ENCODE peak calls at places on chromosomes 16 and 17, in eight cellular contexts. One of them, this sample, is unnamed.

GRCh38 chr17:29835438-29836351 is 94.3 kb downstream of the SSH2 start:
- DNase-seq in CD4-positive, CD25-positive, alpha-beta regulatory T cell: no peak
- DNase-seq in skeletal muscle cell: no peak
- DNase-seq in OCI-LY7: no peak
- DNase-seq in lung: peak
- DNase-seq in PC-9: no peak
- DNase-seq in heart left ventricle: no peak
- DNase-seq in A549: no peak
- DNase-seq in this sample: no peak

GRCh38 chr17:66129759-66130158 is 62.2 kb downstream of the CEP112 start:
- DNase-seq in CD4-positive, CD25-positive, alpha-beta regulatory T cell: no peak
- DNase-seq in skeletal muscle cell: no peak
- DNase-seq in OCI-LY7: no peak
- DNase-seq in lung: no peak
- DNase-seq in PC-9: no peak
- DNase-seq in heart left ventricle: no peak
- DNase-seq in A549: no peak
- DNase-seq in this sample: no peak

GRCh38 chr17:80339118-80339517 is 75.8 kb upstream of the ENDOV start:
- DNase-seq in CD4-positive, CD25-positive, alpha-beta regulatory T cell: no peak
- DNase-seq in skeletal muscle cell: no peak
- DNase-seq in OCI-LY7: no peak
- DNase-seq in lung: no peak
- DNase-seq in PC-9: no peak
- DNase-seq in heart left ventricle: no peak
- DNase-seq in A549: no peak
- DNase-seq in this sample: no peak

GRCh38 chr16:53773881-53774280 is 69.9 kb downstream of the FTO start:
- DNase-seq in CD4-positive, CD25-positive, alpha-beta regulatory T cell: no peak
- DNase-seq in skeletal muscle cell: no peak
- DNase-seq in OCI-LY7: no peak
- DNase-seq in lung: no peak
- DNase-seq in PC-9: no peak
- DNase-seq in heart left ventricle: no peak
- DNase-seq in A549: no peak
- DNase-seq in this sample: no peak

GRCh38 chr17:48643697-48644012 is 17.5 kb upstream of the HOXB9 start:
- DNase-seq in CD4-positive, CD25-positive, alpha-beta regulatory T cell: no peak
- DNase-seq in skeletal muscle cell: no peak
- DNase-seq in OCI-LY7: no peak
- DNase-seq in lung: no peak
- DNase-seq in PC-9: no peak
- DNase-seq in heart left ventricle: no peak
- DNase-seq in A549: no peak
- DNase-seq in this sample: no peak

GRCh38 chr16:2471016-2471652 is at the start of gene NTN3:
- DNase-seq in CD4-positive, CD25-positive, alpha-beta regulatory T cell: no peak
- DNase-seq in skeletal muscle cell: no peak
- DNase-seq in OCI-LY7: peak
- DNase-seq in lung: no peak
- DNase-seq in PC-9: peak
- DNase-seq in heart left ventricle: no peak
- DNase-seq in A549: no peak
- DNase-seq in this sample: no peak

GRCh38 chr16:53235851-53236250 is 181.1 kb downstream of the CHD9 start:
- DNase-seq in CD4-positive, CD25-positive, alpha-beta regulatory T cell: no peak
- DNase-seq in skeletal muscle cell: no peak
- DNase-seq in OCI-LY7: no peak
- DNase-seq in lung: no peak
- DNase-seq in PC-9: no peak
- DNase-seq in heart left ventricle: no peak
- DNase-seq in A549: no peak
- DNase-seq in this sample: no peak

GRCh38 chr17:80817861-80818260 is 173.8 kb upstream of the CHMP6 start:
- DNase-seq in CD4-positive, CD25-positive, alpha-beta regulatory T cell: no peak
- DNase-seq in skeletal muscle cell: no peak
- DNase-seq in OCI-LY7: no peak
- DNase-seq in lung: no peak
- DNase-seq in PC-9: peak
- DNase-seq in heart left ventricle: no peak
- DNase-seq in A549: no peak
- DNase-seq in this sample: no peak

DNA sequence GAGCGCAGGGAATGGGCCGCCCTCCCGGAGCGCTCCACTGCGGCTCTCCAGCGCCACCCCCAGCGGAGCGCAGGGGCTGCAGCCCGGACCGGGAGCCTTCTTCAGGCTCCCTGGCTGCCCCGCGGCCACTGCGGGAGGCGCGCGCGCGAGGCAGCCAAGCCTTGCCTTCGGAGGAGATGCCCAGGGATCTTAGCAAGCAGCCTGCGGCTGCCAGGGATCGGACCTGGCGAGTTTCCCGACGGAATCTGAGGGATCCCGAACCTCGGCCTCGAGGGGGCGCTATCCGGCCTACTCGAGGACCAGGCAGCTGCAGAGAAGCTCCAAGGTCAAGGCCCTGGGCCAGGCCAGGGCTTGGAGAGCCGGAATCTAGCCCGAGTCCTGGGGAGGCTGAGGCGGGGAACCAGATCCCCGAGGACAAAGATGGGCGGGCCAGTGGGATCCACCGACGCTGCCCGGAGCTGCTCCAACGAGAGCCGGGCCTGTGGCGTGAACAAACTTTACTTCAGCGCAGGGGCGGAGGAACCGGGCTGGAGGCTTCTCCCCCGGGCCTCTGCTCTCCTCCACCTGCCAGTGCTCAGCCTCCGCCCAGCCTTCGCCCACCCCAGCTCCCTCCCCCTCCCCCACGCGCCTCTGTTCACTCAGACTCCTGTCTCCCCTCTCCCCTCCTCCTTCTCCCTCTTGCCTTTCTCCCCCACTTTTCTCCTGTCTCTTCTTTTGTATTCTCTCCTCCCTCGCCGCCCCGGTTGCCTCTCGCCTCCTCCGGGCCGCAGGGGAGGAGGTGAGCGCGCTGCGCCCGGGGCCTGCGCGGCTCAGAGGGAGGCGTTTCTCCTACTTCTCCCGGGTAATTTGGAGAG is at the start of gene IRX6:
- DNase-seq in CD4-positive, CD25-positive, alpha-beta regulatory T cell: no peak
- DNase-seq in skeletal muscle cell: no peak
- DNase-seq in OCI-LY7: no peak
- DNase-seq in lung: peak
- DNase-seq in PC-9: no peak
- DNase-seq in heart left ventricle: peak
- DNase-seq in A549: peak
- DNase-seq in this sample: no peak
- H3K4me3 ChIP-seq in CD4-positive, CD25-positive, alpha-beta regulatory T cell: no peak
- H3K4me3 ChIP-seq in skeletal muscle cell: no peak
- H3K4me3 ChIP-seq in OCI-LY7: no peak
- H3K4me3 ChIP-seq in lung: peak
- H3K4me3 ChIP-seq in PC-9: no peak
- H3K4me3 ChIP-seq in heart left ventricle: peak
- H3K4me3 ChIP-seq in A549: peak
- H3K4me3 ChIP-seq in this sample: peak

GRCh38 chr17:39165844-39166349 is at the start of gene ARL5C:
- DNase-seq in CD4-positive, CD25-positive, alpha-beta regulatory T cell: no peak
- DNase-seq in skeletal muscle cell: no peak
- DNase-seq in OCI-LY7: no peak
- DNase-seq in lung: no peak
- DNase-seq in PC-9: no peak
- DNase-seq in heart left ventricle: no peak
- DNase-seq in A549: no peak
- DNase-seq in this sample: no peak

GRCh38 chr17:39167492-39167891 is 1.5 kb upstream of the ARL5C start:
- DNase-seq in CD4-positive, CD25-positive, alpha-beta regulatory T cell: no peak
- DNase-seq in skeletal muscle cell: no peak
- DNase-seq in OCI-LY7: peak
- DNase-seq in lung: no peak
- DNase-seq in PC-9: no peak
- DNase-seq in heart left ventricle: peak
- DNase-seq in A549: no peak
- DNase-seq in this sample: no peak

GRCh38 chr17:39164675-39165143 is 1.3 kb downstream of the ARL5C start:
- DNase-seq in CD4-positive, CD25-positive, alpha-beta regulatory T cell: peak
- DNase-seq in skeletal muscle cell: peak
- DNase-seq in OCI-LY7: peak
- DNase-seq in lung: peak
- DNase-seq in PC-9: peak
- DNase-seq in heart left ventricle: peak
- DNase-seq in A549: peak
- DNase-seq in this sample: no peak

GRCh38 chr17:39165178-39165843 is 650 bp downstream of the ARL5C start:
- DNase-seq in CD4-positive, CD25-positive, alpha-beta regulatory T cell: no peak
- DNase-seq in skeletal muscle cell: no peak
- DNase-seq in OCI-LY7: no peak
- DNase-seq in lung: no peak
- DNase-seq in PC-9: no peak
- DNase-seq in heart left ventricle: no peak
- DNase-seq in A549: no peak
- DNase-seq in this sample: no peak

DNA sequence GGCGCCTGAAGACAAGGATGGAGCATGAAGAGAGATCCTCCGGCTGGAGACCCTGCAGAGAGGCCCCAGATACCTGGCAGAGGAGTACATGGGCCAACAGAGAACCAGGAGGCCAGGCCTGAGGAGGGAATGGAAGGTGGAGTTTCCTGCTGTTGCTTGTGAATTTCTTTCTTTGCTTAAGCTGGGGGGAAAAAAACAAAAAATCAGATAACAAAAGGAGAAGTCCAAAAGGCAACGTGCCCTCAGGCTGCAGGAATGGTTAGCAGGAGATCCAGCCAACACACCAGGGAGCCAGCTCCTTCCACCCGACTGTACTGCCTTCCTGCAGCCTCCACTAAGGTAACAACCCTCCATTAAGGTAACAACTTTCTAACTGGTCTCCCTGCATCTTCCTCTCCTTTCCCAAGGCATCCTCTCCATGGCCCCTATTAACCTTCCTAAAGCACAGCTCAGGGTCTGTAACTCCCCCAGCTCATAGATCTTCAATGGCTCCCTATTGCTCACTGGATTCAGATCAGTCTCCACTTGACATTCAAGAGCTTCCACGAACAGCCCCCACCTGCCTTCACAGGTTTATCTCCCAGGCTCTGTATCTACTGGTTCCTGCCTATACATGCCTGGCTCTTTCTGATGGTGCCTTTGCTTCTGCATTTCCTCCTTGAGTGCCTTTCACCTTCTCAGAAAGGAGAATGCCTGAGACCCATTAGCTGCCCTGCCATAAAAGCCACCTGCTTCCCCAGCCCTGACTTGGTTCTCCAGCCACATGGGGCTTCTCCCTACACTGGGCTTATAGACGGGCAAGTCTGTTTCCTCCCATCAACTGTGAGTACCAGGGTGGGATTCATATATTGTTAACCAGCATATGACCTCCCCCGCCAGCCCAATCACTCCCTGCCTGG is 725 bp upstream of the ARL5C start:
- DNase-seq in CD4-positive, CD25-positive, alpha-beta regulatory T cell: no peak
- DNase-seq in skeletal muscle cell: no peak
- DNase-seq in OCI-LY7: peak
- DNase-seq in lung: no peak
- DNase-seq in PC-9: no peak
- DNase-seq in heart left ventricle: no peak
- DNase-seq in A549: no peak
- DNase-seq in this sample: no peak
- H3K4me3 ChIP-seq in CD4-positive, CD25-positive, alpha-beta regulatory T cell: no peak
- H3K4me3 ChIP-seq in skeletal muscle cell: no peak
- H3K4me3 ChIP-seq in OCI-LY7: peak
- H3K4me3 ChIP-seq in lung: no peak
- H3K4me3 ChIP-seq in PC-9: no peak
- H3K4me3 ChIP-seq in heart left ventricle: no peak
- H3K4me3 ChIP-seq in A549: no peak
- H3K4me3 ChIP-seq in this sample: no peak

DNA sequence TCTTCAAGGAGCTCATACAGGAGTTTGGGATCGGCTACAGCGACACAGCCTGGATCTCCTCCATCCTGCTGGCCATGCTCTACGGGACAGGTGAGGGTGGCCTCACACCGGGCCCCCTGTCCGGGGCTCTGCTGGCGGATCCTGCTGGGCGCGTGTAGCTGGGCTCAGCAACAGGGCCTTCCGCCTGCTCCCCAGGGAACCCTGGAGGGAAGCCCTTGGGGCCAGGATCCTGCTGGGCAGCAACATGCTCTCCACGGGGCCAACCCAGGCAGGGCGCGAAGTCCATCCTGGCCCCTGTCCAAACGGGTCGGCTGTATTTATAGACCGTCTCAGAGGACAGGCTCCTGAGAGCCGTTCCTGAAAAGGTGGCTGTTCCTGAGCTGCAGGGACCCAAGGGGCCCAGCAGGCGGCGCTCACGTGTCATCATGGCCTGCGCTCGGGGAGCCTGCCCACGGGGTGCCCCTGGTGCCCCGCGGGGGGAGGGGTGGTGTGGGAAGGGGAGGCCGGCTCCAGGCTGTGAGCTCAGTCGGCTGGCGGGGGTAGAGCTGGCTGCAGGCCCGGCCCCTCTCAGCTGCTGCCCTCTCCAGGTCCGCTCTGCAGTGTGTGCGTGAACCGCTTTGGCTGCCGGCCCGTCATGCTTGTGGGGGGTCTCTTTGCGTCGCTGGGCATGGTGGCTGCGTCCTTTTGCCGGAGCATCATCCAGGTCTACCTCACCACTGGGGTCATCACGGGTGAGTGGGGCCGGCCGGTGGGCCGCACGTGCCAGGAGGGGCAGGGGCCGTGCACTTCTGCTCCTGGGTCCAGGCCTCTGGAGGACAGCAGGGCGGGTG is 7.5 kb downstream of the SLC16A3 start:
- DNase-seq in CD4-positive, CD25-positive, alpha-beta regulatory T cell: peak
- DNase-seq in skeletal muscle cell: no peak
- DNase-seq in OCI-LY7: peak
- DNase-seq in lung: no peak
- DNase-seq in PC-9: peak
- DNase-seq in heart left ventricle: no peak
- DNase-seq in A549: peak
- DNase-seq in this sample: no peak
- H3K4me3 ChIP-seq in CD4-positive, CD25-positive, alpha-beta regulatory T cell: no peak
- H3K4me3 ChIP-seq in skeletal muscle cell: no peak
- H3K4me3 ChIP-seq in OCI-LY7: no peak
- H3K4me3 ChIP-seq in lung: no peak
- H3K4me3 ChIP-seq in PC-9: no peak
- H3K4me3 ChIP-seq in heart left ventricle: no peak
- H3K4me3 ChIP-seq in A549: no peak
- H3K4me3 ChIP-seq in this sample: no peak

DNA sequence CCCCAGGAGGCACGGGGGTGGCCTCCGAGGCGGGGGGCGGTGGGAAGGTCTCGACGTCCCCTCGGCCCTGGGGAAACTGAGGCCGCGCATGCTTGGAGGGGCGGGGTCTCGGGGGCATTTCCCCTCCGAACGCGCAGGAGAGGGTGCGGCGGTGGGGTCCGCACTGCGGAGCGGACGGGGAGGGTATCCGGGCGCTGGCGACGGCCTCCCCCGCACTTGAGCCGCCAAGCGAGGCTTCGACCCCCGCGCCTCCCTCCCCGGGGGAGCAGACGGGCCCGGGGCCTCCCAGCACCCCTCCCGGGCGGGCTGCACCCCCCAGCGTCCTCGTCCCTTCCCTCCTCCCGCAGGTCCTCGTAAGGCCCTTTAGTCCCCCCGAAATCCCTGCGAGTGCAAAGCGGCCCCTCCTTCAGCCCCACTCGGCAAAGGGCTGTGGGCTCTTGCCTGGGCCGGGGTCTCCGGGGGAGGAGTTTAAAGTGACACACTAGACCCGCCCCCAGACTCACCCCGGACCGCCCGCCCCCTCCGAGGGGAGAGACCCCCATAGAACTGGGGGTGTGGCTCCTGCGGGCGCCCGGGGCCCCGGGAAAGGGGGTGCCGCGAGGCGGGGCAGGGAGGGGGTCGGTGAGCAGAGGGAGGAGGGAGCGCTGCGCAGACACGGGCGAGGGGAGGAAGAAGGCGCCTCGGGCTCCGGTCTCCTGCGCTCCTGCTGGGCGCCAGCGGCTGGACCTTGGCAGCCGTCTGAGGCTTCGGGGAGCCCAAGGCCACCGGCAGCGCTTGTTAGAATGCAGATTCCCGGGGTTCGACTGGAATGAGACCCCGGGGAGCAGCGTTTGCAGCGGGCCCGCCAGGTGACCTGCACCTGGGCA is 642 bp downstream of the BAIAP3 start:
- DNase-seq in CD4-positive, CD25-positive, alpha-beta regulatory T cell: no peak
- DNase-seq in skeletal muscle cell: no peak
- DNase-seq in OCI-LY7: no peak
- DNase-seq in lung: no peak
- DNase-seq in PC-9: no peak
- DNase-seq in heart left ventricle: no peak
- DNase-seq in A549: no peak
- DNase-seq in this sample: no peak
- H3K4me3 ChIP-seq in CD4-positive, CD25-positive, alpha-beta regulatory T cell: no peak
- H3K4me3 ChIP-seq in skeletal muscle cell: peak
- H3K4me3 ChIP-seq in OCI-LY7: no peak
- H3K4me3 ChIP-seq in lung: peak
- H3K4me3 ChIP-seq in PC-9: peak
- H3K4me3 ChIP-seq in heart left ventricle: peak
- H3K4me3 ChIP-seq in A549: peak
- H3K4me3 ChIP-seq in this sample: no peak